ENCODE peak calls at places on chromosome 11, in four cellular contexts. F is dorsolateral prefrontal cortex, N is epithelial cell of esophagus, U is HFFc6. K is an unnamed sample.

GRCh38 chr11:108571001-108571400 is 22.6 kb downstream of the EXPH5 start:
- DNase-seq in F (no peak), N (peak; percentile 93), U (no peak), K (no peak)

GRCh38 chr11:115711021-115711420 is 206.8 kb upstream of the CADM1 start:
- DNase-seq in F (no peak), N (no peak), U (no peak), K (no peak)

GRCh38 chr11:79417069-79417920 is 23.5 kb downstream of the TENM4 start:
- DNase-seq in F (no peak), N (peak; percentile 46), U (no peak), K (no peak)

GRCh38 chr11:100827934-100828661 is 141.0 kb downstream of the ARHGAP42 start:
- DNase-seq in F (no peak), N (peak; percentile 74), U (no peak), K (no peak)

GRCh38 chr11:102220728-102221467 is 96.4 kb upstream of the BIRC3 start:
- DNase-seq in F (no peak), N (peak; percentile 33), U (peak; percentile 43), K (no peak)

GRCh38 chr11:132008872-132009271 is 638.5 kb downstream of the NTM start:
- DNase-seq in F (no peak), N (no peak), U (no peak), K (no peak)

GRCh38 chr11:69429716-69430491 is 51.6 kb upstream of the LINC01488 start:
- DNase-seq in F (no peak), N (no peak), U (no peak), K (no peak)

GRCh38 chr11:99505319-99505718 is 484.6 kb downstream of the CNTN5 start:
- DNase-seq in F (no peak), N (no peak), U (peak; percentile 2), K (no peak)

GRCh38 chr11:535519-536454 is at the start of gene HRAS:
- DNase-seq in F (peak; percentile 88), N (peak; percentile 96), U (peak; percentile 89), K (peak; percentile 98)

GRCh38 chr11:21774212-21774611 is 418.7 kb upstream of the ANO5 start:
- DNase-seq in F (no peak), N (no peak), U (no peak), K (no peak)

GRCh38 chr11:41116970-41117369 is 342.5 kb downstream of the LRRC4C start:
- DNase-seq in F (no peak), N (no peak), U (no peak), K (no peak)
- TF ChIP-seq CTCF in F (no peak), N (no peak), U (no peak), K (no peak)

GRCh38 chr11:32430586-32431357 is 4.6 kb downstream of the WT1 start:
- DNase-seq in F (no peak), N (no peak), U (no peak), K (no peak)
- TF ChIP-seq CTCF in F (no peak), N (no peak), U (peak; percentile 10), K (peak; percentile 40)

DNA sequence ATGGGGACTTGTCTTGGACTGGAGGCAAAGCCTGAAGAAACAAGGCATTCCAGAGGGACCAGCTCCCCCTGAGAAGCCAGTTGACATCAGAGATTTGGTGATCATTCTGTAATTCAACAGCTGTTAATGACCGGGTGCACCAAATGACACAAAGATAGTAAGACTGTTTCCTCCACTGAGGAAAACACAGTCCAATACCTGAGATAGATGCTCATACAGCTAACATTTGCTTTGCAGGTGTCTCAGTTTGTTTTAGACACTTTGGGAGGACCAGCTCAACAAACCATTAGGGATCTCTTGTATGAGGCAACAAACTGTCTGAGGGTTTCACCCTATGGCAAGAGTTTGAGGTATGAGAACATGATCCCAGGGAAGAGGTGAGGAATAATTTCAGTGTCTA is 237.2 kb upstream of the PLET1 start:
- DNase-seq in F (no peak), N (no peak), U (no peak), K (no peak)
- TF ChIP-seq CTCF in F (no peak), N (no peak), U (no peak), K (no peak)

GRCh38 chr11:32231909-32232493 is 141.1 kb downstream of the RCN1 start:
- DNase-seq in F (no peak), N (peak; percentile 50), U (peak; percentile 37), K (no peak)
- TF ChIP-seq CTCF in F (peak; percentile 31), N (peak; percentile 76), U (peak; percentile 81), K (peak; percentile 77)

K was measured in type B pancreatic cell.